ENCODE peak calls at places on chromosomes 6 and 20, in seven cellular contexts. U, D, V, B, H, Z and G are unnamed samples.

GRCh38 chr6:139370047-139370706 is 4.3 kb downstream of the CITED2 start:
- DNase-seq in U (peak; percentile 48), D (no peak), V (peak; percentile 55), B (no peak), H (no peak), Z (no peak), G (peak; percentile 79)

GRCh38 chr6:100433726-100434435 is 30.8 kb downstream of the SIM1 start:
- DNase-seq in U (no peak), D (no peak), V (no peak), B (no peak), H (no peak), Z (no peak), G (peak; percentile 41)

GRCh38 chr6:170174771-170175643 is 115.9 kb downstream of the DLL1 start:
- DNase-seq in U (no peak), D (no peak), V (no peak), B (no peak), H (no peak), Z (no peak), G (no peak)

GRCh38 chr6:1747531-1747930 is 137.8 kb downstream of the FOXC1 start:
- DNase-seq in U (no peak), D (no peak), V (no peak), B (no peak), H (no peak), Z (no peak), G (no peak)

GRCh38 chr20:21102691-21103311 is 3.4 kb downstream of the LINC00237 start:
- DNase-seq in U (no peak), D (peak; percentile 45), V (no peak), B (peak; percentile 35), H (no peak), Z (no peak), G (no peak)

GRCh38 chr6:37051138-37052026 is 45.9 kb downstream of the FGD2 start:
- DNase-seq in U (peak; percentile 59), D (peak; percentile 80), V (peak; percentile 90), B (peak; percentile 89), H (peak; percentile 72), Z (peak; percentile 32), G (peak; percentile 74)

GRCh38 chr6:136225496-136225895 is 24.6 kb downstream of the MTFR2 start:
- DNase-seq in U (no peak), D (no peak), V (peak; percentile 43), B (no peak), H (peak; percentile 4), Z (no peak), G (peak; percentile 21)

GRCh38 chr6:143805832-143806281 is 37.3 kb upstream of the LTV1 start:
- DNase-seq in U (no peak), D (no peak), V (no peak), B (no peak), H (no peak), Z (no peak), G (peak; percentile 60)

GRCh38 chr6:25706314-25707014 is 48.1 kb upstream of the SLC17A4 start:
- DNase-seq in U (no peak), D (no peak), V (peak; percentile 49), B (no peak), H (no peak), Z (no peak), G (peak; percentile 25)

GRCh38 chr20:40283689-40284088 is 405.3 kb downstream of the MAFB start:
- DNase-seq in U (no peak), D (no peak), V (no peak), B (no peak), H (no peak), Z (no peak), G (no peak)

GRCh38 chr6:168240147-168240546 is 79.4 kb downstream of the DACT2 start:
- DNase-seq in U (no peak), D (no peak), V (no peak), B (no peak), H (no peak), Z (no peak), G (no peak)

GRCh38 chr6:166584046-166584679 is 2.3 kb downstream of the RAMACL start:
- DNase-seq in U (no peak), D (no peak), V (peak; percentile 13), B (no peak), H (no peak), Z (no peak), G (peak; percentile 25)

GRCh38 chr6:89411269-89412070 is 603 bp downstream of the RRAGD start:
- DNase-seq in U (no peak), D (no peak), V (peak; percentile 73), B (peak; percentile 44), H (no peak), Z (no peak), G (peak; percentile 10)

GRCh38 chr6:74197310-74197709 is 501.3 kb downstream of the CD109 start:
- DNase-seq in U (no peak), D (no peak), V (no peak), B (no peak), H (no peak), Z (no peak), G (no peak)

GRCh38 chr6:119024111-119024510 is 54.4 kb downstream of the FAM184A start:
- DNase-seq in U (no peak), D (no peak), V (peak; percentile 19), B (no peak), H (no peak), Z (no peak), G (no peak)

GRCh38 chr6:13992417-13993055 is 67.8 kb downstream of the RNF182 start:
- DNase-seq in U (no peak), D (peak; percentile 55), V (no peak), B (no peak), H (no peak), Z (no peak), G (peak; percentile 89)

GRCh38 chr20:55099251-55099650 is 623.9 kb downstream of the DOK5 start:
- DNase-seq in U (no peak), D (no peak), V (no peak), B (no peak), H (no peak), Z (no peak), G (no peak)